ENCODE peak calls at places on chromosomes 11 and 22, in five cellular contexts. L is fibroblast of lung; R is NCI-H2081; B is neural progenitor cell; C is activated CD4-positive, alpha-beta T cell treated with anti-CD3 and anti-CD28 coated beads for 24 hours. M is an unnamed sample.

GRCh38 chr11:64853709-64854108 is 9.3 kb upstream of the CDC42BPG start:
- DNase-seq in L (no peak), R (no peak), B (no peak), C (no peak), M (no peak)

GRCh38 chr11:81895258-81895657 is 838.4 kb downstream of the FAM181B start:
- DNase-seq in L (no peak), R (no peak), B (no peak), C (no peak), M (no peak)

GRCh38 chr11:129267716-129268115 is 75.6 kb upstream of the ARHGAP32 start:
- DNase-seq in L (no peak), R (no peak), B (no peak), C (no peak), M (no peak)

GRCh38 chr11:130379276-130379675 is 49.1 kb downstream of the ADAMTS8 start:
- DNase-seq in L (no peak), R (no peak), B (no peak), C (no peak), M (no peak)

GRCh38 chr22:45869448-45869847 is 107.5 kb downstream of the WNT7B start:
- DNase-seq in L (no peak), R (no peak), B (no peak), C (no peak), M (no peak)

GRCh38 chr22:37752189-37753061 is 55.3 kb upstream of the GCAT start:
- DNase-seq in L (peak; percentile 97), R (peak; percentile 31), B (peak; percentile 56), C (no peak), M (peak; percentile 85)

GRCh38 chr22:49209452-49210195 is 618.0 kb downstream of the BRD1 start:
- DNase-seq in L (no peak), R (peak; percentile 84), B (no peak), C (no peak), M (no peak)

GRCh38 chr11:29328961-29329441 is 687.8 kb downstream of the KCNA4 start:
- DNase-seq in L (peak; percentile 72), R (peak; percentile 23), B (peak; percentile 46), C (no peak), M (peak; percentile 95)

GRCh38 chr11:116851631-116852030 is 14.2 kb upstream of the APOA1 start:
- DNase-seq in L (no peak), R (no peak), B (no peak), C (no peak), M (no peak)

GRCh38 chr22:32801436-32802290 is at the start of gene TIMP3:
- DNase-seq in L (peak; percentile 90), R (no peak), B (peak; percentile 92), C (no peak), M (peak; percentile 82)

GRCh38 chr22:39574779-39575551 is 4.4 kb downstream of the CACNA1I start:
- DNase-seq in L (peak; percentile 82), R (no peak), B (no peak), C (no peak), M (peak; percentile 95)

M was measured in IMR-90.